ENCODE peak calls at places on chromosomes 2 and 18, in ten cellular contexts. I, R, L, O, F, Z, V, Q, J and K are unnamed samples.

GRCh38 chr2:11354363-11355154 is 10.1 kb upstream of the ROCK2 start:
- DNase-seq in L (no peak), O (no peak), Q (no peak), F (no peak), I (no peak), Z (no peak), R (no peak), J (no peak), V (no peak), K (no peak)

GRCh38 chr2:45825001-45825651 is 173.7 kb downstream of the PRKCE start:
- DNase-seq in F (no peak), Z (no peak), Q (peak), O (no peak), I (no peak), J (no peak), L (no peak), V (no peak), R (no peak), K (no peak)

GRCh38 chr18:9762561-9762960 is 54.5 kb downstream of the RAB31 start:
- DNase-seq in V (no peak), Z (no peak), J (no peak), O (no peak), F (no peak), I (no peak), Q (no peak), R (no peak), L (no peak), K (no peak)

GRCh38 chr2:142315353-142315752 is 184.5 kb upstream of the LRP1B start:
- DNase-seq in F (no peak), Z (no peak), V (no peak), L (no peak), I (no peak), R (no peak), J (no peak), Q (no peak), O (no peak), K (no peak)

GRCh38 chr2:30358822-30359221 is 88.2 kb upstream of the LCLAT1 start:
- DNase-seq in O (no peak), V (no peak), R (no peak), L (no peak), Z (no peak), I (no peak), F (no peak), Q (no peak), J (no peak), K (no peak)

GRCh38 chr18:40404284-40404683 is 1550.8 kb upstream of the PIK3C3 start:
- DNase-seq in J (no peak), F (no peak), V (no peak), Z (no peak), L (no peak), I (no peak), R (no peak), Q (no peak), O (no peak), K (no peak)

GRCh38 chr2:87401726-87402345 is 346.1 kb upstream of the PLGLB2 start:
- DNase-seq in R (no peak), L (no peak), F (no peak), V (no peak), I (no peak), Q (no peak), O (no peak), Z (no peak), J (peak), K (no peak)

GRCh38 chr2:195382186-195382585 is 274.8 kb upstream of the SLC39A10 start:
- DNase-seq in R (no peak), J (peak), L (no peak), Q (no peak), I (no peak), F (no peak), V (no peak), Z (no peak), O (no peak), K (no peak)

GRCh38 chr2:133253793-133254192 is 314.5 kb downstream of the NCKAP5 start:
- DNase-seq in R (peak), Q (no peak), Z (no peak), I (no peak), V (no peak), F (no peak), L (no peak), J (no peak), O (no peak), K (no peak)

GRCh38 chr2:242031481-242032019 is 162.0 kb downstream of the RTP5 start:
- DNase-seq in R (peak), L (no peak), Q (peak), O (no peak), Z (peak), V (no peak), J (peak), I (peak), F (no peak), K (no peak)

GRCh38 chr2:102892693-102893290 is 131.0 kb downstream of the TMEM182 start:
- DNase-seq in Q (no peak), O (peak), Z (no peak), J (no peak), V (peak), F (no peak), L (no peak), R (no peak), I (no peak), K (no peak)

GRCh38 chr2:70705160-70705850 is 62.7 kb downstream of the ADD2 start:
- DNase-seq in L (no peak), V (no peak), O (no peak), Z (no peak), R (no peak), I (no peak), Q (no peak), J (peak), F (no peak), K (no peak)

GRCh38 chr2:72350852-72351251 is 203.2 kb upstream of the CYP26B1 start:
- DNase-seq in Q (peak), L (no peak), V (no peak), J (no peak), I (no peak), Z (no peak), F (no peak), O (no peak), R (no peak), K (no peak)

GRCh38 chr18:12159446-12159845 is 65.8 kb downstream of the ANKRD62 start:
- DNase-seq in I (peak), R (peak), Z (no peak), L (no peak), F (no peak), Q (peak), V (no peak), O (no peak), J (no peak), K (no peak)

GRCh38 chr18:31857516-31858106 is 85.3 kb downstream of the TRAPPC8 start:
- DNase-seq in O (no peak), R (no peak), V (no peak), F (no peak), I (no peak), Q (no peak), Z (no peak), L (peak), J (no peak), K (peak)

GRCh38 chr18:44856157-44856556 is 175.5 kb downstream of the SETBP1 start:
- DNase-seq in O (no peak), L (no peak), Z (no peak), R (no peak), I (no peak), V (no peak), J (no peak), F (no peak), Q (no peak), K (no peak)

GRCh38 chr18:9101730-9102390 is 639 bp upstream of the NDUFV2 start:
- DNase-seq in Z (peak), F (no peak), I (no peak), J (no peak), Q (peak), O (peak), L (peak), V (no peak), R (peak), K (peak)

GRCh38 chr2:39311469-39311868 is 67.7 kb upstream of the CDKL4 start:
- DNase-seq in Q (no peak), V (no peak), I (no peak), O (no peak), L (no peak), J (no peak), R (no peak), Z (no peak), F (no peak), K (no peak)

GRCh38 chr2:193868833-193869232 is 1674.1 kb upstream of the TMEFF2 start:
- DNase-seq in Z (peak), R (no peak), F (no peak), O (no peak), V (no peak), Q (peak), L (no peak), J (no peak), I (no peak), K (peak)

GRCh38 chr2:43106767-43107527 is 119.5 kb downstream of the ZFP36L2 start:
- DNase-seq in Z (no peak), R (peak), L (no peak), J (no peak), Q (peak), O (no peak), V (no peak), F (no peak), I (no peak), K (no peak)

GRCh38 chr2:128320609-128321420 is 2.1 kb upstream of the HS6ST1 start:
- DNase-seq in J (peak), Z (peak), F (no peak), V (no peak), R (no peak), L (no peak), O (no peak), Q (no peak), I (no peak), K (no peak)

GRCh38 chr2:55399815-55400214 is 19.8 kb downstream of the CCDC88A start:
- DNase-seq in V (no peak), O (no peak), L (no peak), I (no peak), Z (no peak), R (no peak), J (no peak), Q (no peak), F (no peak), K (no peak)

GRCh38 chr2:138602166-138602460 is 100.5 kb downstream of the SPOPL start:
- DNase-seq in O (peak), L (no peak), J (no peak), Q (no peak), V (no peak), Z (peak), I (no peak), R (no peak), F (no peak), K (no peak)

GRCh38 chr2:62297642-62298010 is 101.7 kb downstream of the B3GNT2 start:
- DNase-seq in L (no peak), Q (peak), V (peak), F (no peak), R (peak), I (no peak), J (no peak), Z (no peak), O (no peak), K (peak)

GRCh38 chr18:79290876-79291275 is 104.9 kb upstream of the NFATC1 start:
- DNase-seq in O (no peak), I (no peak), V (no peak), Q (no peak), J (no peak), Z (no peak), R (no peak), L (no peak), F (no peak), K (no peak)

GRCh38 chr2:47509250-47509649 is 106.3 kb downstream of the MSH2 start:
- DNase-seq in V (no peak), Z (no peak), O (no peak), I (no peak), J (no peak), F (no peak), L (no peak), R (no peak), Q (no peak), K (peak)

GRCh38 chr2:63870679-63871078 is 29.0 kb downstream of the UGP2 start:
- DNase-seq in L (no peak), O (no peak), J (no peak), R (no peak), V (no peak), Z (no peak), F (no peak), I (no peak), Q (no peak), K (no peak)

GRCh38 chr18:72878143-72878542 is 10.4 kb upstream of the NETO1 start:
- DNase-seq in Z (no peak), V (no peak), I (no peak), L (no peak), O (no peak), R (no peak), F (no peak), J (no peak), Q (no peak), K (no peak)